ENCODE peak calls at places on chromosomes 6 and 20, in nine cellular contexts. K is H54, N is tibial nerve, T is testis, Y is Peyer's patch, A is uterus, Z is A549, I is NB4, G is spleen. R is an unnamed sample.

GRCh38 chr20:52801628-52802006 is 170.5 kb upstream of the TSHZ2 start:
- DNase-seq in K (no peak), N (no peak), T (no peak), Y (no peak), A (no peak), Z (no peak), I (no peak), G (no peak), R (no peak)

GRCh38 chr6:137571854-137572253 is 77.7 kb upstream of the OLIG3 start:
- DNase-seq in K (no peak), N (peak; percentile 12), T (peak; percentile 31), Y (peak; percentile 83), A (no peak), Z (peak; percentile 4), I (peak; percentile 47), G (no peak), R (peak; percentile 48)

GRCh38 chr6:11766056-11766455 is 12.5 kb downstream of the ADTRP start:
- DNase-seq in K (no peak), N (no peak), T (no peak), Y (no peak), A (no peak), Z (no peak), I (no peak), G (no peak), R (no peak)

GRCh38 chr6:149846321-149846720 is 17.8 kb downstream of the LRP11 start:
- DNase-seq in K (no peak), N (no peak), T (peak; percentile 53), Y (no peak), A (peak; percentile 25), Z (no peak), I (no peak), G (no peak), R (no peak)

GRCh38 chr20:53643031-53643832 is 49.6 kb upstream of the ZNF217 start:
- DNase-seq in K (peak; percentile 72), N (no peak), T (no peak), Y (peak; percentile 86), A (no peak), Z (peak; percentile 82), I (peak; percentile 97), G (peak; percentile 88), R (peak; percentile 49)

GRCh38 chr6:55643868-55644267 is 64.9 kb upstream of the HMGCLL1 start:
- DNase-seq in K (no peak), N (no peak), T (no peak), Y (no peak), A (no peak), Z (no peak), I (no peak), G (no peak), R (no peak)

GRCh38 chr20:10792291-10792690 is 118.5 kb upstream of the JAG1 start:
- DNase-seq in K (no peak), N (no peak), T (no peak), Y (no peak), A (no peak), Z (no peak), I (no peak), G (no peak), R (no peak)

GRCh38 chr6:47094351-47094925 is 52.3 kb upstream of the ADGRF1 start:
- DNase-seq in K (peak; percentile 25), N (no peak), T (no peak), Y (no peak), A (no peak), Z (no peak), I (no peak), G (no peak), R (no peak)

GRCh38 chr6:129501401-129502051 is 208.5 kb downstream of the ARHGAP18 start:
- DNase-seq in K (peak; percentile 29), N (peak; percentile 43), T (peak; percentile 69), Y (peak; percentile 58), A (peak; percentile 71), Z (no peak), I (peak; percentile 74), G (no peak), R (peak; percentile 91)

GRCh38 chr20:56689852-56690485 is 60.9 kb downstream of the TFAP2C start:
- DNase-seq in K (peak; percentile 49), N (no peak), T (no peak), Y (no peak), A (no peak), Z (no peak), I (no peak), G (no peak), R (no peak)

GRCh38 chr6:13217206-13217905 is 111.0 kb downstream of the TBC1D7 start:
- DNase-seq in K (no peak), N (no peak), T (no peak), Y (no peak), A (no peak), Z (no peak), I (no peak), G (no peak), R (no peak)

DNA sequence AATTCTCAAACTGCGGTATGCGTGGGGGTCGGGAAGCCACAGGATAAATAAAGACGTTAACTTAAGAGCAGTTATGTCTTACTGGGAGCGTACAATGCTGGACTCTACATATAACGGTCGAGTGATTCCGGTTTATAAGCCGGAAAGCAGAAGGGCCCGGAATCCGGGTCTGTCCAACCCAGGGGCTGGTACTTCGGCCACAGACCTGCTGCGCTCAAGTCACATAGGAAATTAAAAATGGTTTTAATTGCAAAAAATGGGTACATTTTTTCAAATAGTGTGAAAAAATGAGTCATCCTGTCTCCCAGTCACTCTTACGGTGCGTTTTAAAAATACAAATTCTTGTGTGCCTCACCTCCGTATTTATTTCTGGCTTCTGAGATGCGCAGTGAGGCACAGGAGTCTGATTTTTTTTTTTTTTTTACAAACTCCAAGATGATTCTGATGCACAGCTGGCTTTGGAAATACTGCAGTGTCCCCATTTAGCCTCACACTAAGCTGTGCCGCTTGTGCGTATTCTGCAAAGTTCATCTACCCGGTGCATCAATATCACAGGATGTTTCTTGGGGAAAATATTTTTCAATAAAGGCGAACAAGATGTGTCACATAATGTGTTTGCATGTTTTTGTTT is 1.0 kb downstream of the PCIF1 start:
- DNase-seq in K (no peak), N (no peak), T (no peak), Y (no peak), A (no peak), Z (peak; percentile 19), I (no peak), G (no peak), R (no peak)
- TF ChIP-seq POLR2A in K (peak; percentile 26), N (no peak), T (no peak), Y (no peak), A (no peak), Z (no peak), I (no peak), G (no peak), R (no peak)

DNA sequence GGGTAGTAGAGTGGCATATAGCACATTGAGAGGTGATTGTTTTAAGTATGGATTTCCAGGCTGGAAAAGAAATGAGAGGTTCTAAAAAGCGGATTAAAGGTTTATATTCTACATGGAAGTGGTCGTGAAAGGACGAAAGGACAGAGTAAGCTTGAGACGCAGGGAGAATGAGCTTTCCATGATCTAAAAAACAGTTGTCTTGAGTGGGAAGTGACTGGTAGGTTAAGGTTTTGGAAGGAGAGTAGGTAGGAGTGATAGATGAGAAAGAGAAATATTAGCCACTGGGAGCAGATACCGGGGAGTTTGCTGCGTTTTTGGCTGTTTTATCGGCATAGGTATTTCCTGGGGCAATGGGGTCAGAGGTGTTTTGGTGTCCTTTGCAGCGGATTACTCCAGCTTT is 750.6 kb upstream of the ADGRB3 start:
- DNase-seq in K (no peak), N (no peak), T (no peak), Y (no peak), A (no peak), Z (no peak), I (no peak), G (no peak), R (no peak)
- TF ChIP-seq POLR2A in K (no peak), N (no peak), T (no peak), Y (no peak), A (no peak), Z (no peak), I (no peak), G (no peak), R (no peak)

DNA sequence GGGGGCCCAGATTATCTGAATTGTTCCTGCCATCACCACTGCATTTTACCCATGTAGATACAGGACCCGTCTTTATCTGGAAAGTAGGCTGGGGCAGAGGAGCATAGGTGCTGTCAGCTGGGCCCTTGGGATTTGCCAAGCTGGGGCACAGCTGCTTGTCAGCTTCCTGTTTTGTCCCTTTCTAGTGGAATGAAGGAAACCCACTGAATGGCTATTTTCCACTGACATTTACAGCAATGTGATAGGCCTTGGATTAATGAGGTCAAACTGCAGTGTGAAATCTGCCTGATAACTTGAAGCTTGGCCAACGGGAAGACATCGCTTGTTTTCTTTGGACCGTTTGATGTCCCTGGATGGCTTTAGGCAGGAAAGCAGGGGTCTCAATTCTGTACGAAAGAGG is 6.7 kb downstream of the PPP1R16B start:
- DNase-seq in K (no peak), N (no peak), T (no peak), Y (no peak), A (no peak), Z (no peak), I (peak; percentile 61), G (no peak), R (no peak)
- TF ChIP-seq POLR2A in K (no peak), N (no peak), T (no peak), Y (no peak), A (no peak), Z (no peak), I (no peak), G (no peak), R (no peak)

GRCh38 chr6:118895241-118895561 is 1.2 kb downstream of the ASF1A start:
- DNase-seq in K (no peak), N (no peak), T (no peak), Y (no peak), A (no peak), Z (no peak), I (no peak), G (no peak), R (no peak)
- TF ChIP-seq POLR2A in K (no peak), N (no peak), T (no peak), Y (no peak), A (no peak), Z (no peak), I (no peak), G (no peak), R (no peak)

DNA sequence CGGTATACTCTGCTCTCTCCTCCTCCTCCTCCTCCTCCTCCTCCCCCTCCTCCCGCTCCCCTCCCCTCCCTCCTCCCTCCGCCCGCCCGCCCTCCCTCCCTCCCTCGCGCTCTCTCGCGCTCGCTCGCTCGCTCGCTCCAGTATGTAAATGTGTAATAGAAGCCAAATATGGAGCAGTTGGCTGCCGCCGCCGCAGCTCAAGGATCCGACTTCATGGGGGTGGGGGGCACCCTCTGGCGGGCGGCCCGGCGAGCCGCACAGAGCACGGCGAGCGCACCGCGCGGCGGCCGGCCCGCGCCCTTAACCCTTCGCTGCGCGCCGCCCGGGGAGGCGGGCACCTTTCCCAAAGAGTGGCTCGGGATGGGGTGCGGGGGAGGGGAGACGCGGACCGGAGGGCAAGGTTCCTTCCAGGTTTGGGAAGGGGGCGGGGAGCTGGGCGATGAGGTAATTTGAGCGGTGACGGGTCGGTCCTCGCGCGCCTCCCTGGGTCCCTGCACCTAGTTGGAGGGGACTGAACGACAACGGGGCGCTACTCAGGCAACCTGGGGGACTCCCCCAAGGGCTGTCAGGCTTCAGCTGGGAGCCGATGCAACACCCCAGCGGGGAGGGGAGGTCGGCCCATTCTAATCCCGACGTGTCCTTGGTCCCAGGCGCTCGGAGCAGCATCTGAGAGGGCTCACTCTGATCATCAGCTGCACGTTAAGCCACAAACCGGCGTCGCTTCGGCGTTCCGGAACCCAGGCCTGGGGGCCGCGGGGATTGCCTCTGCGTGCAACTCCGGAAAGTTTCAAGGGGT is 407 bp upstream of the ATXN1 start:
- DNase-seq in K (peak; percentile 68), N (peak; percentile 74), T (peak; percentile 93), Y (peak; percentile 94), A (peak; percentile 92), Z (peak; percentile 61), I (peak; percentile 95), G (peak; percentile 96), R (peak; percentile 61)
- TF ChIP-seq POLR2A in K (no peak), N (no peak), T (no peak), Y (no peak), A (peak; percentile 57), Z (no peak), I (peak; percentile 4), G (no peak), R (no peak)

R was measured in erythroblast.